ENCODE peak calls at places on chromosomes 2 and 18, in four cellular contexts. M, S, H and Q are unnamed samples.

GRCh38 chr18:52572036-52572750 is 232.2 kb downstream of the DCC start:
- DNase-seq in M (no peak), S (no peak), H (no peak), Q (no peak)

GRCh38 chr2:143284087-143284675 is 155.0 kb downstream of the ARHGAP15 start:
- DNase-seq in M (no peak), S (no peak), H (peak; percentile 72), Q (no peak)

GRCh38 chr2:20691076-20691708 is 24.2 kb downstream of the GDF7 start:
- DNase-seq in M (no peak), S (no peak), H (no peak), Q (no peak)

GRCh38 chr2:200733713-200734198 is 78.0 kb upstream of the BZW1 start:
- DNase-seq in M (no peak), S (no peak), H (no peak), Q (no peak)

GRCh38 chr2:10709290-10709939 is 12.0 kb upstream of the ATP6V1C2 start:
- DNase-seq in M (no peak), S (no peak), H (peak; percentile 43), Q (no peak)

GRCh38 chr18:11883153-11883552 is 25.0 kb downstream of the MPPE1 start:
- DNase-seq in M (no peak), S (no peak), H (no peak), Q (no peak)

GRCh38 chr2:43224571-43225092 is 1.8 kb downstream of the ZFP36L2 start:
- DNase-seq in M (no peak), S (no peak), H (no peak), Q (peak; percentile 71)

GRCh38 chr2:227423633-227424499 is 36.1 kb upstream of the SCYGR1 start:
- DNase-seq in M (no peak), S (no peak), H (no peak), Q (no peak)

GRCh38 chr2:37000273-37000780 is 34.0 kb upstream of the STRN start:
- DNase-seq in M (no peak), S (no peak), H (no peak), Q (no peak)

GRCh38 chr18:75478996-75479870 is 51.7 kb upstream of the SMIM21 start:
- DNase-seq in M (no peak), S (no peak), H (peak; percentile 58), Q (no peak)

GRCh38 chr2:67645280-67646255 is 248.4 kb downstream of the ETAA1 start:
- DNase-seq in M (no peak), S (no peak), H (no peak), Q (no peak)

GRCh38 chr2:98140210-98140609 is 53.2 kb downstream of the VWA3B start:
- DNase-seq in M (no peak), S (peak; percentile 66), H (no peak), Q (peak; percentile 61)

GRCh38 chr2:159164457-159164894 is 122.0 kb downstream of the WDSUB1 start:
- DNase-seq in M (no peak), S (peak; percentile 44), H (peak; percentile 39), Q (no peak)

GRCh38 chr2:100036793-100037192 is 105.6 kb downstream of the AFF3 start:
- DNase-seq in M (no peak), S (no peak), H (no peak), Q (no peak)

GRCh38 chr2:191376981-191377629 is 131.9 kb downstream of the MYO1B start:
- DNase-seq in M (peak; percentile 50), S (peak; percentile 61), H (peak; percentile 92), Q (peak; percentile 64)

GRCh38 chr2:162293122-162293781 is 25.2 kb downstream of the IFIH1 start:
- DNase-seq in M (peak; percentile 13), S (no peak), H (no peak), Q (no peak)

GRCh38 chr2:1237785-1238184 is 175.5 kb upstream of the TPO start:
- DNase-seq in M (no peak), S (no peak), H (no peak), Q (no peak)

GRCh38 chr18:24710474-24710873 is 250.0 kb downstream of the HRH4 start:
- DNase-seq in M (no peak), S (no peak), H (no peak), Q (no peak)

DNA sequence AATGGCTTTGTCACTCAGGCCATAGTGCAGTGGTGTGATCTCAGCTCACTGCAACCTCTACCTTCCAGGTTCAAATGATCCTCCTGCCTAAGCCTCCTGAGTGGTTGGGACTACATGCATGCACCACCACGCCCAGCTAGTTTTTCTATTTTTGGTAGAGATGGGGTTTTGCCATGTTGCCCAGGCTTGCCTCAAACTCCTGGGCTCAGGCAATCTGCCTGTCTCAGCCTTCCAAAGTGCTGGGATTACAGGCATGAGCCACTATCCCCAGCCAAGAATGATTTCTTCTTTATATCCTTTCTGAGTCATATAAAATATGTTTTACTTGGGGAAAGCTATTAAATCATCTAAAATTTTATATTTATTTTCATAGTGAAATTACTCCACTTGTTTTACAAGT is 61.3 kb downstream of the CYBRD1 start:
- DNase-seq in M (no peak), S (no peak), H (no peak), Q (no peak)
- H3K4me3 ChIP-seq in M (no peak overlapping the region), S (no peak overlapping the region), H (no peak overlapping the region), Q (no peak overlapping the region)

DNA sequence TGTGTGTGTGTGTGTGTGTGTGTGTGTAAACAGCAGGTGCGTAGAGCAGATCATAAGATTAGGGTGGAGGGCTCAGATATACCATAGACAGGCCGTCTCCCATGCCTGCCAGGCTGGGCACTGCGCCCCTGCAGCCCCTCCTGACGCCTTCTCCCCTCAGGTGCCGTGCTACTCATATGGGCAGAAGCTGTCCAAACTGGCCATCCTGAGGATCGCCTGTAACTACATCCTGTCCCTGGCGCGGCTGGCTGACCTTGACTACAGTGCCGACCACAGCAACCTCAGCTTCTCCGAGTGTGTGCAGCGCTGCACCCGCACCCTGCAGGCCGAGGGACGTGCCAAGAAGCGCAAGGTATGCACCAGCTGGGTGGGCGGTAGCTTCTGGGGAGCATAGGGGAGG is 10.0 kb downstream of the ATOH8 start:
- DNase-seq in M (no peak), S (no peak), H (no peak), Q (no peak)
- H3K4me1 ChIP-seq in M (peaks cover 57% of the 10 kb centered on the region), S (peaks cover 80% of the 10 kb centered on the region), H (peaks cover 43% of the 10 kb centered on the region), Q (peaks cover 36% of the 10 kb centered on the region)

DNA sequence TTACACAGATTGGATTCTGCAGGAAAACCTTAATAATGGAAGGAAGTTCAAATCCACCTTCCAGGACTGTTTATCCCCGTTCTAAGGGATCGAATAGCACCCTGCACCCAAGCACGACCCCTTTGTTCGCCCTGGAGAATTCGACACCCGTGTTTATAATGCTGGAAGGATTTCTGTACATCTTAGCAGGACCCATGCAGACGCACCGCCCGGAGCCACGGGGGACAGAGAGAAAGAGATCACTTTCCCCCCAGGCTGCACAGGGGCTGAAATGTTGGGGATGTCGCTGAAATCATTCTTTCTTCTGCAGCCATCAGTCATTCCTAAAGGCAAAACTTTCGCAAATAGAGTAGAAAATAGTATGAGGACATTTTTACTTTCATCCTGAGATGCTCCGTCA is 238.7 kb upstream of the SALL3 start:
- DNase-seq in M (no peak), S (no peak), H (no peak), Q (no peak)
- H3K27ac ChIP-seq in M (no peak overlapping the region), S (no peak overlapping the region), H (no peak overlapping the region), Q (no peak overlapping the region)

DNA sequence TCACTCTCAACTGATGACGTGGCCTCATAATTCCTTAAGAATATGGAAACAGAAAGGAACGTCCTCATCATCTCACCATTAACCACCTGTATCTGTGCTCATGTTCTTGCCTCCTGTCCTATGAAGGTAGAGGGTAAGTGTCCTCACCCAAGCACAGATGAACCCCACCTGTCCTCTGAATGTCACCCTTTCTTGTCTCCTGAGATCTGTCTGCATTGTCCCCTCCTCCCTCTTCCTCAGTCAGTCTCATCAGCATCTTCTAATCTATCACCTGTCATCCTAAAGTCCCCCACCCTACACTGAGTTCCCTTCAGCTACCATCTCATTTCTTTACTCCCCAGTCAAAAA is 39.4 kb upstream of the LPIN2 start:
- DNase-seq in M (no peak), S (no peak), H (no peak), Q (no peak)
- H3K4me3 ChIP-seq in M (no peak overlapping the region), S (no peak overlapping the region), H (no peak overlapping the region), Q (no peak overlapping the region)

GRCh38 chr18:35047697-35048292 is 6.6 kb downstream of the MAPRE2 start:
- DNase-seq in M (no peak), S (no peak), H (no peak), Q (no peak)
- H3K4me1 ChIP-seq in M (peaks cover 69% of the 10 kb centered on the region), S (peaks cover 89% of the 10 kb centered on the region), H (peaks cover 13% of the 10 kb centered on the region), Q (peaks cover 80% of the 10 kb centered on the region)

DNA sequence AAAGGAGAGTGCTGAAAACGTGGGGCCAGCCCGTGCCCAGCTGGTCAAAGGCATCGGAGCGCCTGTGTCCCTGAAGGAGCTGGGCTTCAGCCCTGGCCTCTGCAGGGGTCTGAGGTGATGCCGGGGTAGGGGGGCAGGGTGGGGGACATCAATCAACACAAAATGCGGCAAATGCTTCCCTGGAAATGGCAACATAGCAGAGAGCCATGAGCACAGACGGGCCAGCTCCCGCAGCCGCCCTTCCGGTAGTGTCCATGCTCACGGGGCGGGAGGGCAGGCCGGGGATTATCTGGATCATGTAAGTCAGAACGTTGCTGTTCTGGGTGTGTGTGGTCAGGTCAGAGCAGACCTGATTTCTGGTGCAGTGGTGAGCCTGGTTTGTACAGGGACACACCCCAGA is 56.5 kb upstream of the TWIST2 start:
- DNase-seq in M (no peak), S (no peak), H (no peak), Q (no peak)
- H3K27ac ChIP-seq in M (no peak overlapping the region), S (no peak overlapping the region), H (no peak overlapping the region), Q (no peak overlapping the region)

GRCh38 chr2:64732153-64732552 is 78.4 kb upstream of the SERTAD2 start:
- DNase-seq in M (no peak), S (no peak), H (no peak), Q (no peak)
- H3K4me3 ChIP-seq in M (no peak overlapping the region), S (no peak overlapping the region), H (no peak overlapping the region), Q (no peak overlapping the region)